ENCODE peak calls at places on chromosomes 2 and 18, in nine cellular contexts. E is esophagus squamous epithelium, U is body of pancreas, M is right lobe of liver, Q is endothelial cell of umbilical vein, V is ovary, S is A549, T is stomach, C is breast epithelium. R is an unnamed sample.

GRCh38 chr2:25276569-25277465 is 64.9 kb downstream of the DNMT3A start:
- DNase-seq in E (peak; percentile 15), V (peak; percentile 37), M (peak; percentile 79), U (peak; percentile 43), S (peak; percentile 26), T (peak; percentile 55), Q (peak; percentile 61), C (peak; percentile 61), R (peak; percentile 90)

GRCh38 chr2:41187683-41188082 is 735.8 kb upstream of the SLC8A1 start:
- DNase-seq in S (no peak), C (no peak), M (no peak), V (no peak), T (no peak), U (no peak), E (no peak), Q (no peak), R (no peak)

GRCh38 chr2:237143118-237143517 is 57.4 kb downstream of the COPS8 start:
- DNase-seq in E (no peak), C (no peak), S (no peak), M (no peak), U (no peak), V (no peak), T (no peak), Q (no peak), R (no peak)

GRCh38 chr2:221289389-221289788 is 282.7 kb downstream of the EPHA4 start:
- DNase-seq in T (no peak), Q (no peak), M (no peak), U (no peak), E (no peak), S (no peak), V (no peak), C (no peak), R (no peak)

GRCh38 chr2:187855689-187856088 is 301.5 kb upstream of the TFPI start:
- DNase-seq in Q (no peak), C (no peak), V (no peak), M (no peak), U (no peak), T (no peak), E (no peak), S (no peak), R (no peak)

GRCh38 chr2:30149513-30149912 is 2.7 kb downstream of the YPEL5 start:
- DNase-seq in T (no peak), V (no peak), M (no peak), Q (no peak), U (no peak), S (no peak), E (no peak), C (no peak), R (no peak)

GRCh38 chr2:229714736-229715541 is 584 bp upstream of the DNER start:
- DNase-seq in E (no peak), C (no peak), T (peak; percentile 51), V (no peak), U (peak; percentile 63), S (peak; percentile 48), M (peak; percentile 73), Q (peak; percentile 50), R (peak; percentile 50)

GRCh38 chr18:72762505-72763122 is 105.2 kb downstream of the NETO1 start:
- DNase-seq in S (peak; percentile 6), E (no peak), Q (peak; percentile 36), C (no peak), U (no peak), T (no peak), M (no peak), V (no peak), R (no peak)

GRCh38 chr2:73859721-73860586 is 31.2 kb downstream of the STAMBP start:
- DNase-seq in E (no peak), Q (peak; percentile 53), C (no peak), V (no peak), M (no peak), T (no peak), U (no peak), S (peak; percentile 79), R (no peak)

GRCh38 chr2:69082430-69082997 is 69.5 kb downstream of the ANTXR1 start:
- DNase-seq in U (peak; percentile 29), E (no peak), Q (peak; percentile 87), S (peak; percentile 80), T (peak; percentile 50), V (peak; percentile 76), M (no peak), C (no peak), R (peak; percentile 41)

GRCh38 chr2:173881466-173881865 is 83.7 kb downstream of the SP3 start:
- DNase-seq in C (no peak), U (no peak), T (no peak), Q (peak; percentile 49), E (no peak), V (no peak), S (no peak), M (no peak), R (no peak)

DNA sequence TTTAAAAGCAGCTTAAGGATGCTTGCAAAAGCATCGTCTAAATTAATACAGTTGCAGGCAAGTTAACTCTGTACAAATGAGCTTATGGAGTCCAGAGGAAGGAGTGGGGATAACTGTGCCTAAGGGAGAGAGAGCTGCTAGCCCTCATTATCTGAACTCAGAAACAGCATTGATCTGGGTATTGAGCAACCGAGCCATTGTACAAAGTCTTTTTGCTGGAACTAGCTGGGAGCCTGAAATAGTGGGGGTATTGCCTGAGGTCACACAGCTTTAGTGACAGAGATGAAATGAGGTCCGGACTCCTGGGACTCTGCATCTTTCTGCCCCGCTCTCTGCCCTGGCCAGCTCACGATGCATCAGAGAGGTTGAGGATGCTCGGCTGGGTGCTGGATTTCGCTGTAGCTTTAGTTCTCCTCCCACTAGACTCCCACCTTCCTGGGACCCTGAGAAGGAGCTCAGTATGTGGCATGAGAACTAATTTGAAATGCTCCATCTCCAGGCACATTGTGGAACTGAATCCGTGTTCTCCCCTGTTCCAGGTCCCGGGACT is 67.5 kb upstream of the ATG16L1 start:
- DNase-seq in M (no peak), Q (no peak), S (no peak), V (no peak), T (no peak), U (no peak), C (no peak), E (no peak), R (no peak)
- H3K27ac ChIP-seq in M (no peak overlapping the region), Q (no peak overlapping the region), S (no peak overlapping the region), V (no peak overlapping the region), T (no peak overlapping the region), U (no peak overlapping the region), C (no peak overlapping the region), E (no peak overlapping the region), R (no peak overlapping the region)

GRCh38 chr18:40096675-40097074 is 1858.4 kb upstream of the PIK3C3 start:
- DNase-seq in C (no peak), S (no peak), E (no peak), U (no peak), T (no peak), Q (no peak), M (no peak), V (no peak), R (no peak)
- TF ChIP-seq POLR2A in C (no peak), S (no peak), E (no peak), U (no peak), T (no peak), Q (no peak), M (no peak), V (no peak), R (no peak)

GRCh38 chr2:217431577-217432269 is 571.1 kb downstream of the TNS1 start:
- DNase-seq in C (peak; percentile 50), U (no peak), M (no peak), S (no peak), T (no peak), Q (no peak), V (no peak), E (no peak), R (no peak)
- H3K27ac ChIP-seq in C (peak overlapping the region; percentile 20), U (no peak overlapping the region), M (no peak overlapping the region), S (peak overlapping the region; percentile 63), T (peak overlapping the region; percentile 74), Q (no peak overlapping the region), V (peak overlapping the region; percentile 12), E (peak overlapping the region; percentile 67), R (peak overlapping the region; percentile 73)

GRCh38 chr2:203928849-203929248 is 7.7 kb upstream of the ICOS start:
- DNase-seq in E (no peak), U (no peak), C (no peak), M (no peak), T (no peak), V (no peak), S (no peak), Q (peak; percentile 34), R (no peak)
- TF ChIP-seq POLR2A in E (no peak), U (no peak), C (no peak), M (no peak), T (no peak), V (no peak), S (no peak), Q (no peak), R (no peak)

GRCh38 chr2:231241755-231242507 is 43.5 kb downstream of the ARMC9 start:
- DNase-seq in V (peak; percentile 69), Q (no peak), U (no peak), M (peak; percentile 62), E (no peak), T (no peak), S (no peak), C (no peak), R (no peak)
- H3K27ac ChIP-seq in V (peak overlapping the region; percentile 63), Q (no peak overlapping the region), U (peak overlapping the region; percentile 5), M (no peak overlapping the region), E (no peak overlapping the region), T (no peak overlapping the region), S (no peak overlapping the region), C (no peak overlapping the region), R (no peak overlapping the region)

GRCh38 chr2:102046135-102046901 is 54.6 kb downstream of the IL1R2 start:
- DNase-seq in Q (peak; percentile 93), M (no peak), S (no peak), V (no peak), U (no peak), E (no peak), T (no peak), C (no peak), R (no peak)
- TF ChIP-seq POLR2A in Q (no peak), M (no peak), S (no peak), V (no peak), U (no peak), E (no peak), T (no peak), C (no peak), R (no peak)

GRCh38 chr2:178309541-178309940 is 115.2 kb downstream of the OSBPL6 start:
- DNase-seq in S (no peak), V (no peak), C (no peak), Q (peak; percentile 14), T (no peak), E (no peak), M (no peak), U (no peak), R (no peak)

GRCh38 chr2:178301595-178302324 is 107.4 kb downstream of the OSBPL6 start:
- DNase-seq in V (no peak), C (no peak), U (no peak), M (no peak), T (no peak), E (no peak), S (no peak), Q (no peak), R (no peak)

GRCh38 chr2:178298785-178299212 is 104.5 kb downstream of the OSBPL6 start:
- DNase-seq in C (no peak), Q (peak; percentile 93), T (no peak), U (no peak), V (no peak), M (no peak), S (no peak), E (no peak), R (no peak)

GRCh38 chr2:178306351-178307073 is 112.2 kb downstream of the OSBPL6 start:
- DNase-seq in C (no peak), Q (peak; percentile 65), U (peak; percentile 62), S (peak; percentile 10), E (no peak), T (no peak), V (no peak), M (peak; percentile 62), R (no peak)

GRCh38 chr2:178304262-178304661 is 110.0 kb downstream of the OSBPL6 start:
- DNase-seq in V (no peak), E (no peak), T (no peak), U (no peak), Q (no peak), C (no peak), M (no peak), S (no peak), R (no peak)
- H3K27ac ChIP-seq in V (no peak overlapping the region), E (no peak overlapping the region), T (no peak overlapping the region), U (no peak overlapping the region), Q (no peak overlapping the region), C (no peak overlapping the region), M (no peak overlapping the region), S (no peak overlapping the region), R (no peak overlapping the region)